ENCODE peak calls at places on chromosomes 3 and 15, in six cellular contexts. W is GM23338, D is GM12864, V is psoas muscle, N is HFFc6, C is activated B cell treated with CpG ODN at 0.5 μM for 24 hours. L is an unnamed sample.

GRCh38 chr3:45362768-45363167 is 25.6 kb upstream of the LARS2 start:
- DNase-seq in N (peak; percentile 7), D (no peak), W (no peak), V (no peak), C (no peak), L (no peak)

GRCh38 chr3:152157337-152157736 is 111.4 kb upstream of the MBNL1 start:
- DNase-seq in V (no peak), C (no peak), D (no peak), W (no peak), N (no peak), L (no peak)

GRCh38 chr15:89383635-89384604 is 49.3 kb upstream of the POLG start:
- DNase-seq in V (no peak), W (peak; percentile 39), C (no peak), D (no peak), N (no peak), L (no peak)

GRCh38 chr3:193843447-193844301 is 250.7 kb downstream of the OPA1 start:
- DNase-seq in N (no peak), D (no peak), W (no peak), V (no peak), C (no peak), L (no peak)

GRCh38 chr3:134650431-134651346 is at the start of gene KY:
- DNase-seq in D (no peak), V (peak; percentile 54), N (no peak), C (no peak), W (peak; percentile 77), L (no peak)

GRCh38 chr15:59002418-59002859 is 15.0 kb downstream of the RNF111 start:
- DNase-seq in C (no peak), W (no peak), D (no peak), N (no peak), V (no peak), L (peak; percentile 25)

GRCh38 chr3:155602307-155602706 is 142.6 kb downstream of the PLCH1 start:
- DNase-seq in N (no peak), W (no peak), D (no peak), C (no peak), V (no peak), L (no peak)

GRCh38 chr3:50850639-50851511 is 176.1 kb downstream of the DOCK3 start:
- DNase-seq in D (no peak), N (no peak), C (no peak), W (no peak), V (no peak), L (no peak)

GRCh38 chr3:4698125-4698821 is 205.1 kb downstream of the ITPR1 start:
- DNase-seq in C (no peak), W (no peak), N (no peak), V (no peak), D (no peak), L (no peak)

GRCh38 chr15:99507016-99507731 is 58.6 kb upstream of the MEF2A start:
- DNase-seq in W (no peak), D (no peak), V (no peak), N (no peak), C (no peak), L (no peak)

GRCh38 chr3:11510001-11510760 is 133.5 kb downstream of the VGLL4 start:
- DNase-seq in V (no peak), N (no peak), D (no peak), C (no peak), W (no peak), L (no peak)

GRCh38 chr3:168511428-168512014 is 415.8 kb upstream of the GOLIM4 start:
- DNase-seq in D (no peak), V (no peak), N (peak; percentile 1), C (no peak), W (peak; percentile 44), L (peak; percentile 7)

GRCh38 chr3:55721716-55722484 is 234.8 kb upstream of the WNT5A start:
- DNase-seq in V (no peak), W (peak; percentile 72), N (peak; percentile 36), D (no peak), C (no peak), L (peak; percentile 31)

GRCh38 chr3:55718475-55718874 is 231.4 kb upstream of the WNT5A start:
- DNase-seq in V (no peak), D (no peak), W (no peak), C (no peak), N (peak; percentile 43), L (no peak)

GRCh38 chr3:55719508-55719907 is 232.4 kb upstream of the WNT5A start:
- DNase-seq in V (no peak), N (no peak), C (no peak), W (no peak), D (no peak), L (no peak)

GRCh38 chr3:55718956-55719355 is 231.8 kb upstream of the WNT5A start:
- DNase-seq in N (no peak), C (no peak), D (no peak), V (no peak), W (no peak), L (no peak)

GRCh38 chr3:55720614-55721013 is 233.5 kb upstream of the WNT5A start:
- DNase-seq in C (no peak), V (no peak), D (no peak), N (peak; percentile 35), W (peak; percentile 40), L (peak; percentile 50)
- TF ChIP-seq CTCF in C (no peak), V (no peak), D (peak; percentile 58), N (peak; percentile 67), W (peak; percentile 65), L (no peak)

GRCh38 chr3:60746043-60746638 is 505.1 kb downstream of the FHIT start:
- DNase-seq in W (no peak), N (peak; percentile 38), D (no peak), V (no peak), C (no peak), L (no peak)

GRCh38 chr3:60742606-60743145 is 508.6 kb downstream of the FHIT start:
- DNase-seq in N (peak; percentile 53), W (peak; percentile 87), C (no peak), V (peak; percentile 25), D (no peak), L (no peak)

GRCh38 chr3:60746690-60747416 is 504.4 kb downstream of the FHIT start:
- DNase-seq in C (no peak), D (no peak), W (no peak), V (no peak), N (no peak), L (no peak)

GRCh38 chr3:60737633-60738399 is 513.4 kb downstream of the FHIT start:
- DNase-seq in V (no peak), W (no peak), N (no peak), D (no peak), C (no peak), L (no peak)

DNA sequence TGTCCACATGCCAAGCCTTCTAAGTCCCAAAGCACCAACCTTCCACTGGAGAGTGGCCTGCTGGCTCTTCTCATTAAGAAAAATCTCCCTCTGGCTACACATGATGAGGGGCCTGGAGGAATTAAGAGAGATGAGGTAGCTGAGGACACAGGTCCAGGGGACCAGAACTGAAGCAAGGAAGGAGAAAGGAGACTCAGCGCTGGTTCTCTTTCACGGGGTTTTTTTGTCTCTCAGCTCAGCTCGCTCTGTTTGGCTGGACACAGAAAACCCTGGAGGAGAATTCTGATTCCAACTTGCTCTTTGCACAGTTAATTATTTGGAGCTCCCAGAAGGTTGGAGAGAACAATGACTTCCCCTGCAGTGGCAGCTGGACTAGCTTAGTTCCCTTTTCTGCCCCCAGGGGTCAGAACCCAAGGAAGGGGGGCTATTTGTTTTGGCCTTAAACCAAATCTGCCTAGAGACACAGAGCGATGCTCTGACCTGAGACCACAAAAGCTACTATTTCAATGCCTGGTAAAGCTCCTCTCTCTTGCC is 507.6 kb downstream of the FHIT start:
- DNase-seq in N (no peak), W (peak; percentile 64), C (no peak), D (no peak), V (no peak), L (no peak)
- TF ChIP-seq CTCF in N (peak; percentile 23), W (peak; percentile 35), C (no peak), D (no peak), V (no peak), L (no peak)

GRCh38 chr3:58009026-58009748 is 965 bp downstream of the FLNB start:
- DNase-seq in C (peak; percentile 33), W (peak; percentile 62), V (peak; percentile 26), D (no peak), N (no peak), L (peak; percentile 55)

GRCh38 chr3:58004972-58005371 is 3.2 kb upstream of the FLNB start:
- DNase-seq in V (no peak), C (no peak), W (no peak), N (peak; percentile 84), D (no peak), L (no peak)

GRCh38 chr3:58008140-58009025 is at the start of gene FLNB:
- DNase-seq in N (peak; percentile 37), V (peak; percentile 61), C (peak; percentile 72), D (no peak), W (peak; percentile 86), L (peak; percentile 98)

GRCh38 chr3:58005662-58006061 is 2.6 kb upstream of the FLNB start:
- DNase-seq in N (peak; percentile 91), D (no peak), C (no peak), W (no peak), V (no peak), L (no peak)

DNA sequence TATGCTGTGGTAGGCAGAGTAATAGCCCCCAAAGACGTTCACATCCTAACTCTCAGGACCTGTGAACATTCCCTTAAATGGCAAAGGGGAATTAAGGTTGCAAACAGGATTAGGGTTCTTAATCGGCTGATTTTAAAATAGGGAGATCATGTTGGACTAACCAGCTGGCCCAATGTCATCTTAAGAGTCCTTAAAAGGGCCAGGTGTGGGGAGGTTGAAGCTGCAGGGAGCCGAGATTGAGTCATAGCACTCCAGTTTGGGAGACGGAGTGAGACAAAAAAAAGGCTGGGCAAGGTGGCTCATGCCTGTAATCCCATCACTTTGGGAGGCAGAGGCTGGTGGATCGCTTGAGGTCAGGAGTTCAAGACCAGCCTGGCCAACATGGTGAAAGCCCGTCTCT is 1.6 kb upstream of the FLNB start:
- DNase-seq in V (no peak), W (no peak), D (no peak), N (no peak), C (no peak), L (no peak)
- TF ChIP-seq CTCF in V (no peak), W (no peak), D (no peak), N (no peak), C (no peak), L (no peak)

DNA sequence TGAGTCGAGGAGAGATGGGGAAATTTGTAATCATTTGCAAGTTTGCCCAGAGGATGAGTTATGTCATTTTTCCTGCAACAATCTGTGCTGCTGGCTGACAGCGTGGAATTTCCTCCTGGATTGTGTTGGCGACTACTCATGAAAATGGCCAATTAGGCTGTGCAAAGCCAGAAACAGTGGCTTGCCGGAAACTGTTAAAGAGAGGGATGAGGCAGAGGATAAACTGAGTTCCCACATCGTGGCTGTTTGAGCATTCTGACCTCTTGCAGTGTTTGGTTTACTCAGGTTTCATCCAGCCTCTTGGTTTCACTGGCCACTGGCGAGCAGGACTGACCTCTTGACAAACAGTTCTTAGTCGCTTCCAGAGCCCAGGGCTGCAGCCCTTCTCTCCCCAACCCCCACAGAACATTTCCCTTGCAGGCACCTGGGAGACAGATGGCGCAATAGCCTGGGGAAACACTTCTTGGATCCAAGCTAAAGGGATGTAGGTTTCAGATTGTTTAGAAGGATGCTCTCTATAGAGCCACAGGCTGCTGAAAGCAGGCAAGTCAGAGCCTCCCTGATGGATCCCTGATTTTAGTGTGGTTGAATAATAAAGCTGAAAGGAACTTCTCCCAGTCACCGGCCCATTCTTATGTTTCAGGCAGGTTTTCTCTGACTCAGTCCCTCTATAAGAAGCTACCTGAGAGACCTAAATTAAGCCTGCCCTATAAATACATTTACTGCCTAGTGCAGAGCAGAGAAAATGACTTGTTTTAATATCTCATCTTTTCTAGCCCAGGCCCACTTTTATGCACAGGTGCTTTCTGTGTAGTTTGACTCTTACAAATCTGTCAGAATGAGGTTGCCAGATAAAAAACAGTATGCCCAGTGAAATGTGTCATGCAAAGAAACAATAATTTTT is 92.8 kb upstream of the UBE2E1 start:
- DNase-seq in C (no peak), D (no peak), N (peak; percentile 86), V (peak; percentile 54), W (peak; percentile 95), L (no peak)
- TF ChIP-seq CTCF in C (no peak), D (no peak), N (peak; percentile 18), V (peak; percentile 21), W (peak; percentile 89), L (no peak)